ENCODE peak calls at places on chromosomes 11 and 22, in nine cellular contexts. One of them, this sample, is unnamed.

GRCh38 chr22:17369553-17370035 is 334 bp downstream of the CECR2 start:
- DNase-seq in GM23248: peak
- DNase-seq in A549: no peak
- DNase-seq in HCT116: no peak
- DNase-seq in IMR-90: no peak
- DNase-seq in HepG2: no peak
- DNase-seq in mesenchymal stem cell: peak
- DNase-seq in PC-3: no peak
- DNase-seq in H9: peak
- DNase-seq in this sample: peak

GRCh38 chr22:31148953-31149627 is 8.8 kb upstream of the PLA2G3 start:
- DNase-seq in GM23248: peak
- DNase-seq in A549: peak
- DNase-seq in HCT116: peak
- DNase-seq in IMR-90: peak
- DNase-seq in HepG2: peak
- DNase-seq in mesenchymal stem cell: peak
- DNase-seq in PC-3: peak
- DNase-seq in H9: peak
- DNase-seq in this sample: peak

GRCh38 chr11:133081020-133081419 is 451.3 kb downstream of the OPCML start:
- DNase-seq in GM23248: no peak
- DNase-seq in A549: no peak
- DNase-seq in HCT116: no peak
- DNase-seq in IMR-90: no peak
- DNase-seq in HepG2: no peak
- DNase-seq in mesenchymal stem cell: no peak
- DNase-seq in PC-3: no peak
- DNase-seq in H9: no peak
- DNase-seq in this sample: no peak

GRCh38 chr11:97722065-97722464 is 1298.7 kb upstream of the CNTN5 start:
- DNase-seq in GM23248: no peak
- DNase-seq in A549: peak
- DNase-seq in HCT116: no peak
- DNase-seq in IMR-90: peak
- DNase-seq in HepG2: peak
- DNase-seq in mesenchymal stem cell: peak
- DNase-seq in PC-3: peak
- DNase-seq in H9: no peak
- DNase-seq in this sample: no peak

GRCh38 chr11:104323841-104324240 is 159.9 kb upstream of the PDGFD start:
- DNase-seq in GM23248: no peak
- DNase-seq in A549: no peak
- DNase-seq in HCT116: no peak
- DNase-seq in IMR-90: no peak
- DNase-seq in HepG2: no peak
- DNase-seq in mesenchymal stem cell: no peak
- DNase-seq in PC-3: peak
- DNase-seq in H9: no peak
- DNase-seq in this sample: no peak

GRCh38 chr22:49689858-49690257 is 137.8 kb downstream of the BRD1 start:
- DNase-seq in GM23248: no peak
- DNase-seq in A549: no peak
- DNase-seq in HCT116: no peak
- DNase-seq in IMR-90: no peak
- DNase-seq in HepG2: no peak
- DNase-seq in mesenchymal stem cell: no peak
- DNase-seq in PC-3: no peak
- DNase-seq in H9: peak
- DNase-seq in this sample: no peak

GRCh38 chr11:111308140-111308539 is 9.8 kb downstream of the POU2AF3 start:
- DNase-seq in GM23248: no peak
- DNase-seq in A549: peak
- DNase-seq in HCT116: no peak
- DNase-seq in IMR-90: peak
- DNase-seq in HepG2: peak
- DNase-seq in mesenchymal stem cell: no peak
- DNase-seq in PC-3: no peak
- DNase-seq in H9: no peak
- DNase-seq in this sample: no peak

GRCh38 chr11:64609436-64610047 is 18.5 kb downstream of the SLC22A12 start:
- DNase-seq in GM23248: peak
- DNase-seq in A549: peak
- DNase-seq in HCT116: no peak
- DNase-seq in IMR-90: no peak
- DNase-seq in HepG2: no peak
- DNase-seq in mesenchymal stem cell: no peak
- DNase-seq in PC-3: no peak
- DNase-seq in H9: no peak
- DNase-seq in this sample: no peak

GRCh38 chr11:70281114-70281729 is 10.7 kb downstream of the PPFIA1 start:
- DNase-seq in GM23248: peak
- DNase-seq in A549: no peak
- DNase-seq in HCT116: no peak
- DNase-seq in IMR-90: peak
- DNase-seq in HepG2: no peak
- DNase-seq in mesenchymal stem cell: no peak
- DNase-seq in PC-3: no peak
- DNase-seq in H9: no peak
- DNase-seq in this sample: no peak

GRCh38 chr11:20489948-20490347 is 102.4 kb downstream of the PRMT3 start:
- DNase-seq in GM23248: no peak
- DNase-seq in A549: no peak
- DNase-seq in HCT116: no peak
- DNase-seq in IMR-90: no peak
- DNase-seq in HepG2: no peak
- DNase-seq in mesenchymal stem cell: no peak
- DNase-seq in PC-3: no peak
- DNase-seq in H9: no peak
- DNase-seq in this sample: no peak

GRCh38 chr22:49193901-49194465 is 633.7 kb downstream of the BRD1 start:
- DNase-seq in GM23248: no peak
- DNase-seq in A549: no peak
- DNase-seq in HCT116: no peak
- DNase-seq in IMR-90: no peak
- DNase-seq in HepG2: no peak
- DNase-seq in mesenchymal stem cell: no peak
- DNase-seq in PC-3: no peak
- DNase-seq in H9: no peak
- DNase-seq in this sample: no peak

GRCh38 chr22:23064381-23065068 is 5.8 kb upstream of the GNAZ start:
- DNase-seq in GM23248: no peak
- DNase-seq in A549: no peak
- DNase-seq in HCT116: no peak
- DNase-seq in IMR-90: no peak
- DNase-seq in HepG2: no peak
- DNase-seq in mesenchymal stem cell: no peak
- DNase-seq in PC-3: no peak
- DNase-seq in H9: peak
- DNase-seq in this sample: no peak

GRCh38 chr11:69834811-69835800 is 15.9 kb upstream of the FGF3 start:
- DNase-seq in GM23248: no peak
- DNase-seq in A549: no peak
- DNase-seq in HCT116: no peak
- DNase-seq in IMR-90: no peak
- DNase-seq in HepG2: no peak
- DNase-seq in mesenchymal stem cell: no peak
- DNase-seq in PC-3: no peak
- DNase-seq in H9: peak
- DNase-seq in this sample: no peak

DNA sequence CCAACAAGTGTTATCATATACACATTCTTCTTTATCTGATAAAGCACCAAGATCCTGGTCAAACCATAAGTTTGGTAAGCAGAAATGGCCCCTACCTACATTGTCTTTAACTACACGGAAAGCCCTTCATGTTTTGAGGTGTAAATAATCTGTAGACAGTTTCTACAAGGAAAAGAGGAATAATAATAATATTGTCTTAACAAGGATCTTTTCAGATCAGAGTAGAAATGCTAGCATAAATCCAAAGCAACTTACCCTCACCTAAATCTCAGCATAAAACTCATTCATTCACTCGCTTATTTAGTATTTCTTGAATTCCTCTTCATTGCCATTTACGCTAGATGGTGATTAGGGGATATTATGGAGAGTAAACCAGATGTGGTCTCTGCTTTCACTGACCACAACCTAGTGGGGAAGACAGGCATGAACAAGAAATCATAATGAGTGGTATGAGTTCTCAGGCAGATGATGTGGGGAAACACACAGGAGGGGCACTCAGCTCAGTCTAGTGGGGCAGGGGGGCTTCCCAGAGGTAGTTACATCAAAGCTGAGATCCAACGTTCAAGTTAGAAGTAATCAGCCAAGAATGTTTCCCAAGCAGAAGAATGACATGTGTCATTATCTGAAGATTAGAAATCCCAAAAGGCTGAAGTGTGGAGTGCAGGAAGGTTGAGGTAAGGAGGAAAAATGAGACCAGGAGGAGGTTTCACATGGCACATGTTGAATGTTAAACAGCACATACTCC is 65.4 kb upstream of the ZC3H12C start:
- DNase-seq in GM23248: no peak
- DNase-seq in A549: no peak
- DNase-seq in HCT116: no peak
- DNase-seq in IMR-90: no peak
- DNase-seq in HepG2: no peak
- DNase-seq in mesenchymal stem cell: no peak
- DNase-seq in PC-3: no peak
- DNase-seq in H9: no peak
- DNase-seq in this sample: no peak
- H3K4me2 ChIP-seq in GM23248: no peak
- H3K4me2 ChIP-seq in A549: no peak
- H3K4me2 ChIP-seq in HCT116: no peak
- H3K4me2 ChIP-seq in IMR-90: no peak
- H3K4me2 ChIP-seq in HepG2: no peak
- H3K4me2 ChIP-seq in mesenchymal stem cell: no peak
- H3K4me2 ChIP-seq in PC-3: no peak
- H3K4me2 ChIP-seq in H9: no peak
- H3K4me2 ChIP-seq in this sample: no peak

DNA sequence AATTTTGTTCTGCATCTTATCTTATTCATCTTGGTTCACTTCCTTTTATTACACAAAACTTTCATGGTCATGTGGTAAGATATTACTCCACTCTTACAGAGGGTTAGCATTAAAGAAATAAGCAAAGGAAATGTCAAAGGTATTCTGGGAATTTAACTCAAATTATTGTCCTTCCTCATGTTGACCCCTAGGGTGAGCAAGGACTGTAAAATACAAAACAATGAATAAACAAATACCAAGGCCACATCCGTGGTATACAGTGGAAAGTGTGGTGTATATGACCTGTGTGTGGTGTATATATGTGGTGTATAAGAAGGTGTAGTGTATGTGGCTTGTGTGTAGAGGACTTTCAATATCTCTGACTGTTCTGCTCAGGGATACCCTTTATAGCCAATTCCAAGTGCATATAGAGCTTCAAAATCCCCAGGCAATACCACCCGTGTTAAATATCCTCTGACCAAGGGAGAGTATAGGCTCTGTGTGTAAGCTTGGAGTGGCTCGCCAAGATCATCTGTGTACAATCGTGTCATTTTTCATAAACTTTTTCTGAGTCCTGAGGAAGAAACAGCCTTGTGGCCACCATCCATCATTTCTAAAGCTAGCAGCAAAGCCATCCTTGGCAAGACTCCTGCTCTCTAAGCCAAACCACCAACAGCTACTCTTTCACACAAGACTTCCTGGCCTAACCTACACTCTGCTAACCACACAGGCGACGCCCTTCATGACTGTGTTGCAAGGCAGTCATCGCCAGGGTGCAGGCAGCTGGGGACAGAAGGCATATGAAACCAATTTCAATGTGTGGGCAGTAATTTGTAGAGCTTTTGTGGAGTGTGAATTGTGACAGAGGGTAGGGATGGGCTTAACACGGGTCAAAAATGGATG is 548.0 kb downstream of the ETS1 start:
- DNase-seq in GM23248: peak
- DNase-seq in A549: no peak
- DNase-seq in HCT116: no peak
- DNase-seq in IMR-90: peak
- DNase-seq in HepG2: no peak
- DNase-seq in mesenchymal stem cell: peak
- DNase-seq in PC-3: peak
- DNase-seq in H9: no peak
- DNase-seq in this sample: peak
- H3K27ac ChIP-seq in GM23248: peak
- H3K27ac ChIP-seq in A549: no peak
- H3K27ac ChIP-seq in HCT116: no peak
- H3K27ac ChIP-seq in IMR-90: no peak
- H3K27ac ChIP-seq in HepG2: no peak
- H3K27ac ChIP-seq in mesenchymal stem cell: no peak
- H3K27ac ChIP-seq in PC-3: peak
- H3K27ac ChIP-seq in H9: no peak
- H3K27ac ChIP-seq in this sample: no peak

GRCh38 chr11:86115542-86116385 is 46.9 kb upstream of the PICALM start:
- DNase-seq in GM23248: peak
- DNase-seq in A549: peak
- DNase-seq in HCT116: no peak
- DNase-seq in IMR-90: peak
- DNase-seq in HepG2: no peak
- DNase-seq in mesenchymal stem cell: no peak
- DNase-seq in PC-3: peak
- DNase-seq in H9: no peak
- DNase-seq in this sample: no peak
- H3K4me2 ChIP-seq in GM23248: peak
- H3K4me2 ChIP-seq in A549: peak
- H3K4me2 ChIP-seq in HCT116: no peak
- H3K4me2 ChIP-seq in IMR-90: peak
- H3K4me2 ChIP-seq in HepG2: no peak
- H3K4me2 ChIP-seq in mesenchymal stem cell: peak
- H3K4me2 ChIP-seq in PC-3: peak
- H3K4me2 ChIP-seq in H9: no peak
- H3K4me2 ChIP-seq in this sample: peak

GRCh38 chr22:39610246-39610645 is 39.7 kb downstream of the CACNA1I start:
- DNase-seq in GM23248: no peak
- DNase-seq in A549: no peak
- DNase-seq in HCT116: no peak
- DNase-seq in IMR-90: no peak
- DNase-seq in HepG2: no peak
- DNase-seq in mesenchymal stem cell: no peak
- DNase-seq in PC-3: no peak
- DNase-seq in H9: no peak
- DNase-seq in this sample: no peak
- H3K27ac ChIP-seq in GM23248: no peak
- H3K27ac ChIP-seq in A549: no peak
- H3K27ac ChIP-seq in HCT116: no peak
- H3K27ac ChIP-seq in IMR-90: no peak
- H3K27ac ChIP-seq in HepG2: no peak
- H3K27ac ChIP-seq in mesenchymal stem cell: no peak
- H3K27ac ChIP-seq in PC-3: no peak
- H3K27ac ChIP-seq in H9: no peak
- H3K27ac ChIP-seq in this sample: no peak

This sample was measured in MM.1S.